ENCODE peak calls at places on chromosome 14, in seven cellular contexts. W is naive B cell, H is mucosa of descending colon, O is K562, I is Calu3, Y is SK-MEL-5, D is NCI-H1092. J is an unnamed sample.

GRCh38 chr14:94390372-94391086 is 2.1 kb upstream of the SERPINA1 start:
- DNase-seq in W (no peak), H (peak), O (no peak), I (peak), Y (no peak), D (no peak), J (no peak)

GRCh38 chr14:92412912-92413311 is 89.9 kb downstream of the SLC24A4 start:
- DNase-seq in W (no peak), H (no peak), O (no peak), I (no peak), Y (no peak), D (no peak), J (no peak)

GRCh38 chr14:74368026-74368425 is 19.8 kb downstream of the VRTN start:
- DNase-seq in W (no peak), H (no peak), O (no peak), I (no peak), Y (no peak), D (no peak), J (no peak)

GRCh38 chr14:80212025-80212402 is 710 bp upstream of the DIO2 start:
- DNase-seq in W (no peak), H (no peak), O (no peak), I (no peak), Y (peak), D (no peak), J (peak)

GRCh38 chr14:98182385-98183055 is 1089.5 kb downstream of the BCL11B start:
- DNase-seq in W (no peak), H (no peak), O (no peak), I (no peak), Y (no peak), D (no peak), J (no peak)

GRCh38 chr14:91405241-91405721 is 12.3 kb downstream of the CCDC88C start:
- DNase-seq in W (no peak), H (no peak), O (no peak), I (no peak), Y (no peak), D (no peak), J (no peak)

GRCh38 chr14:35786856-35787255 is 22.2 kb downstream of the RALGAPA1 start:
- DNase-seq in W (no peak), H (no peak), O (no peak), I (no peak), Y (no peak), D (no peak), J (no peak)

GRCh38 chr14:103739793-103740501 is 24.3 kb downstream of the ZFYVE21 start:
- DNase-seq in W (no peak), H (no peak), O (no peak), I (no peak), Y (no peak), D (no peak), J (no peak)

GRCh38 chr14:104142136-104143041 is 4.0 kb downstream of the KIF26A start:
- DNase-seq in W (no peak), H (no peak), O (no peak), I (no peak), Y (no peak), D (no peak), J (no peak)

GRCh38 chr14:54450535-54450934 is 9.4 kb upstream of the CNIH1 start:
- DNase-seq in W (no peak), H (peak), O (no peak), I (no peak), Y (no peak), D (no peak), J (no peak)

GRCh38 chr14:64488590-64489099 is 15.0 kb downstream of the ZBTB25 start:
- DNase-seq in W (no peak), H (no peak), O (no peak), I (no peak), Y (no peak), D (no peak), J (no peak)

GRCh38 chr14:88417594-88417993 is 32.1 kb downstream of the SPATA7 start:
- DNase-seq in W (no peak), H (no peak), O (no peak), I (no peak), Y (no peak), D (no peak), J (no peak)

GRCh38 chr14:74048291-74048690 is 29.1 kb downstream of the BBOF1 start:
- DNase-seq in W (no peak), H (no peak), O (peak), I (peak), Y (peak), D (no peak), J (no peak)

GRCh38 chr14:57493467-57494181 is at the start of gene CCDC198:
- DNase-seq in W (no peak), H (no peak), O (no peak), I (peak), Y (no peak), D (no peak), J (no peak)

GRCh38 chr14:53915364-53916014 is 41.1 kb downstream of the BMP4 start:
- DNase-seq in W (no peak), H (no peak), O (no peak), I (no peak), Y (no peak), D (no peak), J (no peak)

GRCh38 chr14:100827140-100827517 is 1.2 kb downstream of the MEG3 start:
- DNase-seq in W (no peak), H (no peak), O (no peak), I (no peak), Y (no peak), D (no peak), J (no peak)

GRCh38 chr14:98501335-98501734 is 770.7 kb downstream of the BCL11B start:
- DNase-seq in W (no peak), H (no peak), O (no peak), I (no peak), Y (no peak), D (no peak), J (no peak)

GRCh38 chr14:64811676-64812075 is 68.0 kb downstream of the SPTB start:
- DNase-seq in W (no peak), H (no peak), O (no peak), I (no peak), Y (no peak), D (no peak), J (no peak)

GRCh38 chr14:74405663-74406062 is 20.3 kb downstream of the SYNDIG1L start:
- DNase-seq in W (no peak), H (no peak), O (no peak), I (no peak), Y (no peak), D (no peak), J (no peak)

GRCh38 chr14:66982247-66982646 is 207.0 kb upstream of the GARIN2 start:
- DNase-seq in W (no peak), H (no peak), O (no peak), I (no peak), Y (no peak), D (no peak), J (no peak)

GRCh38 chr14:59251811-59252771 is 63.6 kb downstream of the DAAM1 start:
- DNase-seq in W (no peak), H (no peak), O (no peak), I (no peak), Y (no peak), D (no peak), J (no peak)

GRCh38 chr14:69631509-69631908 is 20.1 kb downstream of the SUSD6 start:
- DNase-seq in W (no peak), H (no peak), O (no peak), I (no peak), Y (no peak), D (no peak), J (no peak)

GRCh38 chr14:90851327-90852036 is 35.3 kb upstream of the TTC7B start:
- DNase-seq in W (no peak), H (no peak), O (no peak), I (no peak), Y (peak), D (no peak), J (no peak)

GRCh38 chr14:99566009-99566389 is 38.0 kb downstream of the CCDC85C start:
- DNase-seq in W (no peak), H (no peak), O (no peak), I (peak), Y (no peak), D (no peak), J (no peak)

J was measured in neuronal stem cell.